ENCODE peak calls at places on chromosomes 7 and 10, in five cellular contexts. R is stimulated activated CD8-positive, alpha-beta memory T cell treated with anti-CD3 and anti-CD28 coated beads, Interleukin-7, amount 100 ng/mL, for 4 hours; F is tibial artery; E is AG08396; K is type B pancreatic cell. M is an unnamed sample.

GRCh38 chr10:122879339-122880273 is at the start of gene FAM24B:
- DNase-seq in R (peak; percentile 92), F (peak; percentile 95), E (peak; percentile 96), K (no peak), M (peak; percentile 94)

GRCh38 chr10:32055478-32056135 is 618 bp downstream of the KIF5B start:
- DNase-seq in R (peak; percentile 39), F (peak; percentile 47), E (peak; percentile 58), K (peak; percentile 80), M (peak; percentile 46)

GRCh38 chr7:105625986-105626385 is 44.7 kb upstream of the EFCAB10 start:
- DNase-seq in R (no peak), F (no peak), E (no peak), K (no peak), M (no peak)

GRCh38 chr7:110944448-110944847 is 146.5 kb upstream of the LRRN3 start:
- DNase-seq in R (no peak), F (no peak), E (no peak), K (no peak), M (no peak)

GRCh38 chr10:119139464-119140067 is 25.9 kb downstream of the SFXN4 start:
- DNase-seq in R (peak; percentile 26), F (no peak), E (peak; percentile 52), K (no peak), M (no peak)

GRCh38 chr10:118823256-118823907 is 68.6 kb upstream of the CACUL1 start:
- DNase-seq in R (no peak), F (no peak), E (no peak), K (no peak), M (no peak)

GRCh38 chr10:114544045-114544659 is 113.9 kb downstream of the ABLIM1 start:
- DNase-seq in R (peak; percentile 53), F (no peak), E (no peak), K (no peak), M (no peak)

GRCh38 chr7:38681882-38682281 is 50.7 kb upstream of the AMPH start:
- DNase-seq in R (no peak), F (no peak), E (no peak), K (no peak), M (no peak)

GRCh38 chr7:23394828-23395227 is 75.5 kb downstream of the IGF2BP3 start:
- DNase-seq in R (no peak), F (no peak), E (no peak), K (no peak), M (no peak)

GRCh38 chr10:108653466-108653865 is 1269.8 kb downstream of the XPNPEP1 start:
- DNase-seq in R (no peak), F (no peak), E (no peak), K (no peak), M (no peak)

GRCh38 chr7:131007439-131008330 is 273.7 kb upstream of the KLF14 start:
- DNase-seq in R (no peak), F (peak; percentile 65), E (peak; percentile 53), K (no peak), M (peak; percentile 78)

GRCh38 chr7:113247198-113247597 is 128.8 kb upstream of the SMIM30 start:
- DNase-seq in R (no peak), F (no peak), E (no peak), K (no peak), M (no peak)

GRCh38 chr7:131327049-131327625 is 539 bp upstream of the MKLN1 start:
- DNase-seq in R (peak; percentile 2), F (peak; percentile 59), E (peak; percentile 67), K (no peak), M (peak; percentile 47)

GRCh38 chr10:79104264-79104954 is 35.6 kb downstream of the ZMIZ1 start:
- DNase-seq in R (no peak), F (peak; percentile 62), E (peak; percentile 39), K (no peak), M (no peak)

GRCh38 chr7:156021476-156021875 is 209.2 kb upstream of the SHH start:
- DNase-seq in R (no peak), F (no peak), E (no peak), K (no peak), M (no peak)

GRCh38 chr10:69497611-69498390 is 46.5 kb downstream of the TSPAN15 start:
- DNase-seq in R (no peak), F (no peak), E (no peak), K (no peak), M (no peak)

GRCh38 chr10:48603421-48604038 is 1.3 kb downstream of the ARHGAP22 start:
- DNase-seq in R (no peak), F (no peak), E (no peak), K (peak; percentile 49), M (no peak)

GRCh38 chr7:121576148-121576921 is 180.2 kb upstream of the FAM3C start:
- DNase-seq in R (no peak), F (no peak), E (no peak), K (no peak), M (no peak)

GRCh38 chr7:17620588-17620987 is 319.7 kb downstream of the SNX13 start:
- DNase-seq in R (no peak), F (no peak), E (no peak), K (no peak), M (no peak)

GRCh38 chr10:6203331-6204062 is 765 bp downstream of the PFKFB3 start:
- DNase-seq in R (peak; percentile 56), F (peak; percentile 52), E (peak; percentile 87), K (peak; percentile 82), M (no peak)

GRCh38 chr7:149771199-149771636 is 2.2 kb downstream of the ZNF467 start:
- DNase-seq in R (no peak), F (no peak), E (no peak), K (peak; percentile 71), M (peak; percentile 31)

GRCh38 chr7:105224884-105225651 is 163.7 kb downstream of the SRPK2 start:
- DNase-seq in R (no peak), F (no peak), E (peak; percentile 78), K (no peak), M (no peak)

GRCh38 chr7:103071000-103071399 is 3.6 kb downstream of the FBXL13 start:
- DNase-seq in R (no peak), F (no peak), E (no peak), K (no peak), M (no peak)

GRCh38 chr10:129968937-129969527 is 5.0 kb upstream of the EBF3 start:
- DNase-seq in R (no peak), F (no peak), E (peak; percentile 76), K (no peak), M (no peak)

GRCh38 chr7:1325646-1326510 is 93.2 kb downstream of the UNCX start:
- DNase-seq in R (no peak), F (no peak), E (no peak), K (no peak), M (no peak)

GRCh38 chr7:27182285-27182827 is 2.7 kb downstream of the HOXA11 start:
- DNase-seq in R (no peak), F (peak; percentile 20), E (no peak), K (peak; percentile 45), M (no peak)

GRCh38 chr10:72037266-72037665 is 51.1 kb downstream of the SPOCK2 start:
- DNase-seq in R (no peak), F (no peak), E (no peak), K (no peak), M (no peak)

GRCh38 chr7:116557901-116558300 is 33.1 kb downstream of the CAV1 start:
- DNase-seq in R (no peak), F (no peak), E (no peak), K (no peak), M (no peak)

GRCh38 chr7:101820703-101821102 is 3.3 kb downstream of the CUX1 start:
- DNase-seq in R (no peak), F (no peak), E (no peak), K (no peak), M (no peak)

GRCh38 chr10:88661577-88661976 is 2.7 kb upstream of the LIPF start:
- DNase-seq in R (no peak), F (no peak), E (no peak), K (no peak), M (no peak)

GRCh38 chr7:101557978-101558741 is 70.9 kb downstream of the MYL10 start:
- DNase-seq in R (no peak), F (no peak), E (peak; percentile 0), K (no peak), M (no peak)

M was measured in putamen.